ENCODE peak calls at places on chromosomes 4 and X, in seven cellular contexts. R, H, E, K, L, X and O are unnamed samples.

GRCh38 chr4:85246055-85246454 is 228.9 kb upstream of the ARHGAP24 start:
- DNase-seq in K (no peak), H (no peak), E (no peak), X (no peak), L (no peak), R (no peak), O (no peak)

GRCh38 chr4:122845066-122845465 is 18.4 kb downstream of the FGF2 start:
- DNase-seq in H (no peak), K (no peak), E (no peak), L (no peak), X (no peak), R (no peak), O (no peak)

GRCh38 chr4:115664285-115664684 is 550.9 kb upstream of the NDST4 start:
- DNase-seq in K (no peak), H (no peak), R (no peak), X (no peak), E (no peak), L (no peak), O (no peak)

GRCh38 chr4:20901851-20902250 is 201.6 kb downstream of the PACRGL start:
- DNase-seq in R (no peak), X (peak), L (no peak), H (no peak), K (no peak), E (no peak), O (no peak)

GRCh38 chr4:56723201-56723605 is 42.1 kb upstream of the HOPX start:
- DNase-seq in H (no peak), X (no peak), L (no peak), R (no peak), K (no peak), E (no peak), O (no peak)

GRCh38 chrX:92232182-92232581 is 453.0 kb downstream of the PCDH11X start:
- DNase-seq in K (no peak), H (no peak), R (no peak), E (peak), L (no peak), X (peak), O (no peak)

GRCh38 chrX:150926304-150926703 is 27.8 kb upstream of the CD99L2 start:
- DNase-seq in K (no peak), R (no peak), H (peak), E (no peak), X (no peak), L (no peak), O (no peak)

GRCh38 chrX:40152173-40152705 is 54.5 kb upstream of the BCOR start:
- DNase-seq in L (peak), K (no peak), X (no peak), H (no peak), R (no peak), E (peak), O (no peak)

GRCh38 chr4:115986573-115986972 is 873.2 kb upstream of the NDST4 start:
- DNase-seq in R (no peak), E (no peak), X (no peak), L (no peak), H (no peak), K (no peak), O (no peak)

GRCh38 chrX:96655947-96656623 is 28.6 kb upstream of the DIAPH2 start:
- DNase-seq in H (no peak), L (no peak), K (no peak), R (no peak), X (no peak), E (no peak), O (no peak)

GRCh38 chrX:21975827-21976226 is 35.3 kb downstream of the SMS start:
- DNase-seq in X (peak), E (no peak), L (peak), H (peak), K (peak), R (no peak), O (no peak)

GRCh38 chr4:11471613-11472012 is 42.9 kb upstream of the HS3ST1 start:
- DNase-seq in K (no peak), E (no peak), L (no peak), R (no peak), X (no peak), H (peak), O (no peak)

GRCh38 chrX:115232933-115233496 is 881 bp downstream of the LRCH2 start:
- DNase-seq in H (peak), K (no peak), X (peak), E (no peak), R (no peak), L (no peak), O (no peak)

GRCh38 chrX:139759637-139760036 is 51.7 kb upstream of the MCF2 start:
- DNase-seq in L (no peak), E (no peak), R (peak), H (peak), X (peak), K (no peak), O (no peak)

GRCh38 chr4:108466936-108467902 is 153.2 kb upstream of the RPL34 start:
- DNase-seq in R (peak), H (peak), L (no peak), X (peak), K (peak), E (no peak), O (peak)

GRCh38 chr4:145231906-145232700 is 51.7 kb upstream of the OTUD4 start:
- DNase-seq in L (no peak), X (peak), E (no peak), H (peak), K (no peak), R (no peak), O (peak)

GRCh38 chrX:47311857-47312774 is 58.3 kb upstream of the ZNF157 start:
- DNase-seq in R (no peak), X (peak), K (peak), E (peak), L (no peak), H (peak), O (no peak)

GRCh38 chrX:100477468-100477867 is 67.4 kb upstream of the PCDH19 start:
- DNase-seq in E (no peak), L (no peak), H (no peak), R (no peak), K (no peak), X (no peak), O (no peak)

GRCh38 chrX:100643943-100644587 is at the start of gene SRPX2:
- DNase-seq in X (peak), K (peak), H (peak), R (no peak), E (no peak), L (no peak), O (peak)